ENCODE peak calls at places on chromosome 4, in seven cellular contexts. H is lower leg skin; B is activated CD4-positive, alpha-beta T cell treated with anti-CD3 and anti-CD28 coated beads, Interleukin-2, amount 50 U/mL, for 48 hours; Y is upper lobe of right lung; D is AG04450; A is activated CD8-positive, alpha-beta memory T cell treated with anti-CD3 and anti-CD28 coated beads for 4 hours; C is suprapubic skin. O is an unnamed sample.

GRCh38 chr4:2789801-2790582 is 2.9 kb upstream of the SH3BP2 start:
- DNase-seq in D (no peak), C (peak), Y (no peak), B (no peak), H (no peak), A (no peak), O (no peak)

GRCh38 chr4:168794881-168795280 is 215.2 kb downstream of the CBR4 start:
- DNase-seq in H (no peak), B (no peak), A (no peak), Y (no peak), C (no peak), D (no peak), O (no peak)

GRCh38 chr4:108166441-108167315 is 2.1 kb downstream of the LEF1 start:
- DNase-seq in C (no peak), A (peak), D (no peak), B (peak), H (no peak), Y (no peak), O (no peak)

GRCh38 chr4:8502836-8503585 is 62.4 kb downstream of the TRMT44 start:
- DNase-seq in H (no peak), Y (no peak), B (no peak), A (no peak), D (no peak), C (no peak), O (no peak)

GRCh38 chr4:65007841-65008439 is 598.7 kb upstream of the TECRL start:
- DNase-seq in A (no peak), C (no peak), D (no peak), B (no peak), Y (no peak), H (no peak), O (peak)

GRCh38 chr4:75844151-75844662 is 58.0 kb downstream of the PPEF2 start:
- DNase-seq in H (no peak), A (no peak), C (no peak), Y (no peak), D (peak), B (no peak), O (peak)

GRCh38 chr4:132180020-132180427 is 969.1 kb upstream of the PCDH10 start:
- DNase-seq in B (no peak), C (no peak), Y (no peak), A (no peak), D (peak), H (no peak), O (no peak)

GRCh38 chr4:14338206-14338605 is 664.1 kb upstream of the CPEB2 start:
- DNase-seq in A (no peak), D (no peak), H (no peak), Y (no peak), B (no peak), C (no peak), O (no peak)

GRCh38 chr4:26321326-26322276 is 787 bp downstream of the RBPJ start:
- DNase-seq in D (no peak), Y (peak), B (peak), A (peak), H (no peak), C (no peak), O (no peak)

GRCh38 chr4:147355849-147356248 is 125.0 kb upstream of the EDNRA start:
- DNase-seq in B (no peak), A (no peak), Y (no peak), D (peak), C (no peak), H (no peak), O (no peak)

GRCh38 chr4:109629775-109630174 is 69.7 kb downstream of the MCUB start:
- DNase-seq in D (no peak), C (no peak), H (no peak), B (no peak), A (no peak), Y (no peak), O (no peak)

GRCh38 chr4:173529505-173530325 is at the start of gene HAND2:
- DNase-seq in D (no peak), B (no peak), A (no peak), H (peak), Y (no peak), C (no peak), O (no peak)

GRCh38 chr4:8730159-8730558 is 137.6 kb downstream of the CPZ start:
- DNase-seq in C (peak), D (no peak), A (no peak), B (no peak), Y (peak), H (no peak), O (no peak)

GRCh38 chr4:168275836-168276235 is 42.7 kb downstream of the DDX60 start:
- DNase-seq in Y (no peak), H (no peak), C (no peak), A (no peak), B (no peak), D (no peak), O (no peak)

GRCh38 chr4:128810871-128811570 is 1.5 kb downstream of the JADE1 start:
- DNase-seq in H (peak), B (peak), A (peak), C (peak), Y (peak), D (peak), O (no peak)

GRCh38 chr4:155805016-155805415 is 46.2 kb downstream of the GUCY1B1 start:
- DNase-seq in H (no peak), B (no peak), D (no peak), A (no peak), Y (no peak), C (no peak), O (no peak)

GRCh38 chr4:139523076-139523475 is 32.9 kb downstream of the SETD7 start:
- DNase-seq in H (no peak), D (no peak), A (no peak), C (no peak), B (no peak), Y (no peak), O (no peak)

GRCh38 chr4:180860136-180860720 is 1383.0 kb upstream of the TENM3 start:
- DNase-seq in H (no peak), B (no peak), A (no peak), D (no peak), Y (no peak), C (no peak), O (no peak)

GRCh38 chr4:152356428-152357034 is 179.4 kb downstream of the FBXW7 start:
- DNase-seq in A (no peak), D (no peak), Y (no peak), C (no peak), B (no peak), H (no peak), O (no peak)

GRCh38 chr4:114265342-114265741 is 285.9 kb upstream of the ARSJ start:
- DNase-seq in B (no peak), H (no peak), C (no peak), A (no peak), Y (no peak), D (no peak), O (no peak)

GRCh38 chr4:17188035-17188967 is 289.9 kb upstream of the LDB2 start:
- DNase-seq in H (no peak), C (no peak), A (no peak), Y (no peak), D (no peak), B (no peak), O (no peak)

GRCh38 chr4:149031399-149031798 is 589.2 kb upstream of the NR3C2 start:
- DNase-seq in Y (no peak), B (no peak), A (no peak), H (no peak), D (no peak), C (no peak), O (no peak)

GRCh38 chr4:52425751-52426326 is 233.3 kb downstream of the USP46 start:
- DNase-seq in Y (no peak), H (no peak), B (no peak), D (no peak), A (no peak), C (no peak), O (no peak)

GRCh38 chr4:142883433-142883832 is 37.3 kb upstream of the INPP4B start:
- DNase-seq in B (no peak), Y (no peak), C (no peak), A (no peak), D (no peak), H (no peak), O (no peak)

GRCh38 chr4:183289688-183290087 is 30.4 kb downstream of the CLDN22 start:
- DNase-seq in B (no peak), Y (no peak), D (no peak), A (no peak), C (no peak), H (no peak), O (no peak)

GRCh38 chr4:73704314-73705055 is 35.9 kb upstream of the CXCL8 start:
- DNase-seq in Y (no peak), A (no peak), H (peak), B (no peak), D (peak), C (no peak), O (peak)

GRCh38 chr4:140108713-140109230 is 45.2 kb downstream of the MAML3 start:
- DNase-seq in C (no peak), H (no peak), Y (no peak), A (no peak), D (no peak), B (no peak), O (no peak)

GRCh38 chr4:169384741-169385140 is 114.0 kb upstream of the SH3RF1 start:
- DNase-seq in H (no peak), Y (no peak), D (no peak), C (no peak), A (no peak), B (no peak), O (no peak)

GRCh38 chr4:82848706-82849105 is 42.2 kb downstream of the SEC31A start:
- DNase-seq in D (no peak), C (no peak), B (no peak), A (no peak), H (no peak), Y (no peak), O (no peak)

GRCh38 chr4:1009647-1010521 is 1.5 kb upstream of the FGFRL1 start:
- DNase-seq in B (peak), D (no peak), Y (peak), C (no peak), H (peak), A (peak), O (no peak)